ENCODE peak calls at places on chromosomes 11 and 22, in eight cellular contexts. U is activated CD4-positive, alpha-beta T cell treated with anti-CD3 and anti-CD28 coated beads for 48 hours; N is CD8-positive, alpha-beta memory T cell; Y is endothelial cell; Q is astrocyte of the spinal cord; W is iPS-NIHi11; T is stimulated activated CD4-positive, alpha-beta T cell treated with anti-CD3 and anti-CD28 coated beads, Interleukin-15, amount 100 ng/mL, for 48 hours; C is fibroblast of lung. H is an unnamed sample.

GRCh38 chr11:118592616-118593367 is 14.6 kb upstream of the PHLDB1 start:
- DNase-seq in U (no peak), N (no peak), Y (no peak), Q (peak), W (no peak), T (no peak), C (peak), H (no peak)

GRCh38 chr11:326842-327580 is 6.4 kb upstream of the IFITM3 start:
- DNase-seq in U (peak), N (peak), Y (peak), Q (peak), W (no peak), T (no peak), C (peak), H (no peak)

GRCh38 chr11:69869311-69869939 is 50.2 kb upstream of the FGF3 start:
- DNase-seq in U (no peak), N (no peak), Y (no peak), Q (no peak), W (no peak), T (no peak), C (no peak), H (peak)

GRCh38 chr11:499201-500076 is 7.6 kb downstream of the RNH1 start:
- DNase-seq in U (no peak), N (no peak), Y (no peak), Q (no peak), W (no peak), T (no peak), C (no peak), H (no peak)

GRCh38 chr11:119382101-119382500 is 611 bp upstream of the USP2 start:
- DNase-seq in U (no peak), N (no peak), Y (no peak), Q (no peak), W (no peak), T (no peak), C (no peak), H (no peak)

GRCh38 chr11:45652781-45653180 is 12.6 kb downstream of the CHST1 start:
- DNase-seq in U (no peak), N (no peak), Y (no peak), Q (no peak), W (no peak), T (no peak), C (peak), H (no peak)

GRCh38 chr11:58358969-58359368 is at the start of gene OR5B17:
- DNase-seq in U (no peak), N (no peak), Y (no peak), Q (no peak), W (no peak), T (no peak), C (no peak), H (no peak)

GRCh38 chr11:94546886-94547285 is 3.2 kb downstream of the FUT4 start:
- DNase-seq in U (no peak), N (no peak), Y (no peak), Q (no peak), W (no peak), T (no peak), C (no peak), H (no peak)

GRCh38 chr11:69335461-69336386 is 41.8 kb downstream of the MYEOV start:
- DNase-seq in U (no peak), N (no peak), Y (no peak), Q (no peak), W (no peak), T (no peak), C (peak), H (no peak)

GRCh38 chr11:117197516-117198456 is 1.4 kb upstream of the TAGLN start:
- DNase-seq in U (no peak), N (no peak), Y (peak), Q (no peak), W (peak), T (no peak), C (peak), H (no peak)

GRCh38 chr11:69496631-69497220 is 15.3 kb downstream of the LINC01488 start:
- DNase-seq in U (no peak), N (no peak), Y (no peak), Q (no peak), W (no peak), T (no peak), C (no peak), H (no peak)

GRCh38 chr11:124612567-124613245 is 1.5 kb downstream of the PANX3 start:
- DNase-seq in U (no peak), N (no peak), Y (peak), Q (no peak), W (peak), T (no peak), C (no peak), H (no peak)

GRCh38 chr22:31857247-31857646 is 87.1 kb upstream of the YWHAH start:
- DNase-seq in U (no peak), N (no peak), Y (peak), Q (no peak), W (peak), T (no peak), C (no peak), H (no peak)

GRCh38 chr11:77602385-77603105 is 12.8 kb downstream of the AQP11 start:
- DNase-seq in U (no peak), N (no peak), Y (no peak), Q (peak), W (peak), T (no peak), C (peak), H (no peak)

GRCh38 chr11:105244157-105244820 is 104.7 kb upstream of the CARD18 start:
- DNase-seq in U (no peak), N (no peak), Y (no peak), Q (peak), W (no peak), T (no peak), C (peak), H (no peak)

GRCh38 chr11:34160049-34160721 is 54.8 kb downstream of the NAT10 start:
- DNase-seq in U (no peak), N (no peak), Y (no peak), Q (peak), W (no peak), T (no peak), C (peak), H (no peak)

GRCh38 chr11:65780770-65781151 is at the start of gene AP5B1:
- DNase-seq in U (peak), N (peak), Y (peak), Q (peak), W (peak), T (peak), C (peak), H (peak)

GRCh38 chr22:45966892-45967365 is 10.0 kb downstream of the WNT7B start:
- DNase-seq in U (no peak), N (no peak), Y (no peak), Q (no peak), W (peak), T (no peak), C (no peak), H (no peak)

GRCh38 chr11:102138223-102138622 is 28.0 kb downstream of the YAP1 start:
- DNase-seq in U (no peak), N (no peak), Y (no peak), Q (no peak), W (no peak), T (no peak), C (peak), H (no peak)

GRCh38 chr11:12723410-12724297 is 49.4 kb downstream of the TEAD1 start:
- DNase-seq in U (no peak), N (no peak), Y (no peak), Q (peak), W (peak), T (no peak), C (peak), H (no peak)

GRCh38 chr11:36034572-36035331 is 90.9 kb downstream of the LDLRAD3 start:
- DNase-seq in U (no peak), N (no peak), Y (no peak), Q (peak), W (no peak), T (no peak), C (peak), H (no peak)

GRCh38 chr11:1826552-1827094 is 8.2 kb upstream of the SYT8 start:
- DNase-seq in U (no peak), N (no peak), Y (no peak), Q (peak), W (peak), T (no peak), C (peak), H (no peak)

GRCh38 chr11:121555172-121555571 is 102.4 kb upstream of the SORL1-AS1 start:
- DNase-seq in U (no peak), N (no peak), Y (no peak), Q (no peak), W (no peak), T (no peak), C (no peak), H (no peak)

GRCh38 chr11:83002047-83002446 is 69.7 kb downstream of the RAB30 start:
- DNase-seq in U (peak), N (no peak), Y (no peak), Q (no peak), W (no peak), T (no peak), C (no peak), H (no peak)

H was measured in D341Med.